ENCODE peak calls at places on chromosomes 7 and 10, in nine cellular contexts. C is GM23248, H is HCT116, N is neural progenitor cell, M is hepatocyte, W is GM23338, R is PC-3, A is MM.1S, J is SK-N-SH. B is an unnamed sample.

GRCh38 chr10:126315471-126316177 is 72.7 kb downstream of the ADAM12 start:
- DNase-seq in C (peak; percentile 80), N (no peak), J (no peak), M (peak; percentile 19), W (no peak), R (peak; percentile 25), H (no peak), A (no peak), B (no peak)

GRCh38 chr10:78780551-78780961 is 288.2 kb upstream of the ZMIZ1 start:
- DNase-seq in J (no peak), H (no peak), R (no peak), N (no peak), M (no peak), W (no peak), A (no peak), C (no peak), B (no peak)

GRCh38 chr7:139731802-139732470 is 45.9 kb downstream of the HIPK2 start:
- DNase-seq in M (peak; percentile 63), W (no peak), A (no peak), R (peak; percentile 97), J (no peak), N (no peak), C (peak; percentile 92), H (peak; percentile 79), B (no peak)

GRCh38 chr7:65268782-65269149 is 104.9 kb upstream of the ZNF92 start:
- DNase-seq in N (no peak), W (no peak), M (no peak), C (no peak), A (no peak), J (peak; percentile 52), R (no peak), H (no peak), B (no peak)

GRCh38 chr10:110471566-110472139 is 26.1 kb upstream of the DUSP5 start:
- DNase-seq in A (no peak), W (no peak), J (no peak), H (no peak), N (no peak), R (no peak), M (no peak), C (peak; percentile 90), B (no peak)

GRCh38 chr7:87223666-87224065 is 4.1 kb upstream of the TMEM243 start:
- DNase-seq in H (no peak), M (no peak), R (peak; percentile 32), J (no peak), C (peak; percentile 52), N (no peak), W (no peak), A (no peak), B (no peak)

GRCh38 chr10:120732643-120733313 is 118.4 kb upstream of the WDR11 start:
- DNase-seq in A (no peak), H (no peak), N (peak; percentile 34), W (no peak), R (peak; percentile 72), J (no peak), C (no peak), M (no peak), B (no peak)

GRCh38 chr10:121108051-121108450 is 256.9 kb downstream of the WDR11 start:
- DNase-seq in N (no peak), C (no peak), H (no peak), A (no peak), R (no peak), J (no peak), W (no peak), M (no peak), B (no peak)

GRCh38 chr10:91820144-91820543 is 21.9 kb downstream of the TNKS2 start:
- DNase-seq in W (no peak), C (no peak), J (no peak), M (no peak), R (no peak), H (no peak), N (no peak), A (no peak), B (no peak)

GRCh38 chr10:72087392-72087968 is 871 bp downstream of the SPOCK2 start:
- DNase-seq in C (no peak), M (peak; percentile 33), W (peak; percentile 47), R (no peak), H (no peak), J (peak; percentile 68), N (peak; percentile 39), A (no peak), B (peak; percentile 34)

GRCh38 chr10:74922921-74923320 is 96.5 kb downstream of the KAT6B start:
- DNase-seq in N (no peak), W (no peak), C (peak; percentile 45), M (no peak), J (no peak), R (peak; percentile 100), A (no peak), H (no peak), B (no peak)

GRCh38 chr7:35908305-35909223 is 107.7 kb downstream of the SEPTIN7 start:
- DNase-seq in M (no peak), A (no peak), C (no peak), H (no peak), J (no peak), R (no peak), W (peak; percentile 20), N (peak; percentile 5), B (no peak)

DNA sequence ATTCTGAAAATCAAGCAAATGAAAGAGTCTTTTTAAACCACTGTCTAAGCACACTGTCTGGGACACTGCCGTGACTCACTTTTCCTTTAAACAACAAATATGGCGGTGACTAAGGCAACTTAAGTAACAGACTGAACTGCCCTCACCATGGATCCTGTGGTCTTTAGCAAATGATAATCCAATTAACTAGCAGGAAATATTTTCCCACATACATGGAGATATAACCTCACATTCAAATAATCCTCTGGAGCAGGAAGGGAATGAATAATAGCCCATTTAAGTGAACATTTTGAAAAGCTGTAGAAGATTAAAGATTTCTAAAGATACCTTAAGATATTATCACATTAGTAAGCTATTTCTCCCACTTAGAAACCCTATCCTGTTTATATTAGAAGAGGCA is 40.3 kb upstream of the LRRC17 start:
- DNase-seq in W (no peak), H (no peak), R (peak; percentile 80), M (no peak), J (no peak), C (peak; percentile 98), A (no peak), N (no peak), B (no peak)
- H3K4me1 ChIP-seq in W (no peaks in the 10 kb centered on the region), H (peaks cover 52% of the 10 kb centered on the region), R (peaks cover 52% of the 10 kb centered on the region), M (peaks cover 8% of the 10 kb centered on the region), J (no peaks in the 10 kb centered on the region), C (peaks cover 48% of the 10 kb centered on the region), A (no peaks in the 10 kb centered on the region), N (no peaks in the 10 kb centered on the region), B (no peaks in the 10 kb centered on the region)

GRCh38 chr7:2169923-2170575 is 62.7 kb downstream of the MAD1L1 start:
- DNase-seq in C (no peak), J (peak; percentile 71), H (no peak), W (no peak), A (no peak), M (no peak), N (no peak), R (no peak), B (no peak)
- TF ChIP-seq EZH2phosphoT487 in C (no peak), J (no peak), H (no peak), W (no peak), A (no peak), M (no peak), N (no peak), R (no peak), B (no peak)

GRCh38 chr10:113965683-113966082 is 78.0 kb upstream of the ADRB1 start:
- DNase-seq in N (no peak), H (no peak), R (no peak), M (no peak), J (no peak), W (no peak), A (no peak), C (no peak), B (peak; percentile 39)
- H3K4me1 ChIP-seq in N (peaks cover 8% of the 10 kb centered on the region), H (peaks cover 9% of the 10 kb centered on the region), R (peaks cover 2% of the 10 kb centered on the region), M (peaks cover 10% of the 10 kb centered on the region), J (no peaks in the 10 kb centered on the region), W (no peaks in the 10 kb centered on the region), A (peaks cover 52% of the 10 kb centered on the region), C (no peaks in the 10 kb centered on the region), B (peaks cover 61% of the 10 kb centered on the region)

GRCh38 chr10:35025916-35026315 is 64.2 kb downstream of the CUL2 start:
- DNase-seq in H (no peak), R (peak; percentile 99), J (no peak), A (no peak), C (peak; percentile 89), M (no peak), N (no peak), W (no peak), B (no peak)
- TF ChIP-seq EZH2phosphoT487 in H (no peak), R (no peak), J (no peak), A (no peak), C (no peak), M (no peak), N (no peak), W (no peak), B (no peak)

DNA sequence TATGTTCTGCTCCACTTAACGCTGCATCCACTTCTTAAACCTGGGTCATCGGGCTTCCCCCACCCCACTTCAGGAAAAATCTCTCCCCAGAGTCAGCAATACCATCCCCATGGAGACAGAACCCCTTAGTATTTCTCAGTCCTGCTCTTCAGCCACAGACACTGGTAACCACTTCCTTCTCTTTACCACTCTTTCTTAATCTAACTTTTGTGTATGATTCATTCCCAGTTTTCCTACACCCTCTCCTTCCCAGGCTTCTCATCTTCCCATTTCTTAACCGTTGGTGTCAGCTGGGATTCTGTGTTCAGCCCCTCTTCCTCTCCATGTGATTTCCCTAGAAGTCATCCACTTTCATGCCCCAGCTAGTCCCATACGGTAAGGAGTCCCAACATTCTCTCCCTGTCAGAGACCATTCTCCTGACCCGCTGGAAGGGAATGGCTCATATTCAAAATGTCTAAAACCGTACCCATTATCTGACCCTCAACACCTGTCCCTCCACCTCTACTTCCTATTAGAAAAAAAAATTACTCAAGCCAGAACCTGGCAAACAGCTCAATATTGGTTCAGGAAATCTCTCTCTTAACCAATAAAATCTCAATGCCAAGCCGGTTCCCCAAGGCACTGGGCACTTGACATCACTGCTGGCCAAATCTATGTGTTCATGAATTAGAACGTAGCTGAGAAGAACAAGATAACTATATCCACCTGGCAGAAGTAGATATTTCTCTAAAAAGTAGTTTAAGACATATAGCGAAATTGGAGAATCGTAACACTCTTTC is 89.4 kb downstream of the DGKI start:
- DNase-seq in R (no peak), N (no peak), H (no peak), J (no peak), W (no peak), A (no peak), M (no peak), C (peak; percentile 71), B (no peak)
- H3K4me1 ChIP-seq in R (no peaks in the 10 kb centered on the region), N (peaks cover 47% of the 10 kb centered on the region), H (no peaks in the 10 kb centered on the region), J (peaks cover 38% of the 10 kb centered on the region), W (peaks cover 25% of the 10 kb centered on the region), A (no peaks in the 10 kb centered on the region), M (no peaks in the 10 kb centered on the region), C (peaks cover 42% of the 10 kb centered on the region), B (no peaks in the 10 kb centered on the region)

DNA sequence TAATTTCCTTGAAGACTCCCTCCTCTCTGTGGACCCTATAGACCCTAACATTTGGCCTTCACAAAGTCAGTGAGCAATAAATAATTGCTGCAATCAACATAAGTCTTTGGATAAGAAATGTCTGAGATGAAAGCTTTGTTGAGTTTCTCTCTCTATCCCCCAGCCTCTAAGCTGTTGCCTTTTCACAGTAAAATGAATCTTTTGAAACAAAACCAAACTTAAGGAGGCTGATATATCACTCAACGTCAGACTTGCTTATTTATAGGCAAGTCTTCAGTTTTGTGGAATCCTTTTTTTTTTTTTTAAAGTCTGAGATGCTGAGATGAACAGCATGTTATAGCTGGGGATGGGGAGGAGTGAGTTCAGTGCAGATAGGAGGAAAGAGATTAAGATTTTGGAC is 10.0 kb downstream of the CPED1 start:
- DNase-seq in J (no peak), H (no peak), M (no peak), N (no peak), C (no peak), A (no peak), W (no peak), R (no peak), B (no peak)
- TF ChIP-seq EZH2phosphoT487 in J (no peak), H (no peak), M (no peak), N (no peak), C (no peak), A (no peak), W (no peak), R (no peak), B (no peak)

GRCh38 chr7:44618754-44619153 is 12.3 kb downstream of the OGDH start:
- DNase-seq in C (no peak), J (no peak), H (peak; percentile 21), A (no peak), M (peak; percentile 63), W (no peak), N (no peak), R (peak; percentile 86), B (no peak)
- H3K4me1 ChIP-seq in C (peaks cover 46% of the 10 kb centered on the region), J (no peaks in the 10 kb centered on the region), H (peaks cover 78% of the 10 kb centered on the region), A (peaks cover 36% of the 10 kb centered on the region), M (peaks cover 41% of the 10 kb centered on the region), W (peaks cover 13% of the 10 kb centered on the region), N (no peaks in the 10 kb centered on the region), R (peaks cover 39% of the 10 kb centered on the region), B (peaks cover 18% of the 10 kb centered on the region)

B was measured in OCI-LY7.